ENCODE peak calls at places on chromosomes 5 and 9, in four cellular contexts. S is NCI-H1092, W is foreskin fibroblast, A is GM19239. R is an unnamed sample.

GRCh38 chr5:129094924-129095797 is 612 bp downstream of the ISOC1 start:
- DNase-seq in S (no peak), W (peak; percentile 60), A (peak; percentile 21), R (peak; percentile 94)

GRCh38 chr5:28328691-28329090 is 1290.3 kb upstream of the CDH9 start:
- DNase-seq in S (no peak), W (no peak), A (no peak), R (no peak)

GRCh38 chr5:138459311-138459710 is 6.0 kb upstream of the EGR1 start:
- DNase-seq in S (no peak), W (no peak), A (peak; percentile 59), R (no peak)

GRCh38 chr5:57862471-57863282 is 380.1 kb upstream of the ACTBL2 start:
- DNase-seq in S (no peak), W (peak; percentile 38), A (no peak), R (no peak)

GRCh38 chr9:37430841-37431597 is 8.5 kb downstream of the GRHPR start:
- DNase-seq in S (no peak), W (peak; percentile 38), A (no peak), R (no peak)

GRCh38 chr9:77237896-77238295 is 60.6 kb downstream of the VPS13A start:
- DNase-seq in S (no peak), W (no peak), A (no peak), R (no peak)

GRCh38 chr5:146233441-146233840 is 30.0 kb downstream of the RBM27 start:
- DNase-seq in S (no peak), W (no peak), A (no peak), R (no peak)

GRCh38 chr5:23274156-23274555 is 233.3 kb upstream of the PRDM9 start:
- DNase-seq in S (no peak), W (no peak), A (no peak), R (no peak)

GRCh38 chr9:75238311-75238976 is 150.1 kb downstream of the OSTF1 start:
- DNase-seq in S (peak; percentile 26), W (peak; percentile 64), A (peak; percentile 36), R (no peak)

GRCh38 chr9:95433096-95433852 is 83.5 kb downstream of the PTCH1 start:
- DNase-seq in S (no peak), W (no peak), A (no peak), R (no peak)